ENCODE peak calls at places on chromosomes 12 and 14, in six cellular contexts. Z is AG04450, I is stomach, A is OCI-LY7, Q is cardiac muscle cell, H is glutamatergic neuron. S is an unnamed sample.

GRCh38 chr14:22333408-22334274 is 255.4 kb downstream of the DAD1 start:
- DNase-seq in Z (no peak), I (peak; percentile 30), A (no peak), Q (peak; percentile 50), H (no peak), S (no peak)

GRCh38 chr12:74482115-74482514 is 55.5 kb upstream of the ATXN7L3B start:
- DNase-seq in Z (no peak), I (no peak), A (no peak), Q (no peak), H (no peak), S (no peak)

GRCh38 chr12:121562484-121562883 is 18.3 kb downstream of the KDM2B start:
- DNase-seq in Z (no peak), I (no peak), A (peak; percentile 16), Q (no peak), H (no peak), S (no peak)

GRCh38 chr14:32808574-32809098 is 130.0 kb upstream of the NPAS3 start:
- DNase-seq in Z (no peak), I (no peak), A (no peak), Q (peak; percentile 53), H (no peak), S (no peak)

GRCh38 chr14:71856199-71856919 is 75.9 kb upstream of the RGS6 start:
- DNase-seq in Z (no peak), I (no peak), A (peak; percentile 84), Q (no peak), H (peak; percentile 27), S (no peak)

GRCh38 chr12:50659260-50659659 is 104.6 kb upstream of the ATF1 start:
- DNase-seq in Z (no peak), I (no peak), A (no peak), Q (no peak), H (no peak), S (no peak)

GRCh38 chr12:95412826-95413311 is 61.1 kb upstream of the METAP2 start:
- DNase-seq in Z (peak; percentile 84), I (no peak), A (no peak), Q (peak; percentile 87), H (no peak), S (no peak)

GRCh38 chr12:98456583-98457573 is 58.5 kb upstream of the TMPO start:
- DNase-seq in Z (no peak), I (peak; percentile 46), A (no peak), Q (peak; percentile 65), H (peak; percentile 42), S (peak; percentile 17)

GRCh38 chr14:102008891-102009290 is 44.5 kb downstream of the DYNC1H1 start:
- DNase-seq in Z (no peak), I (no peak), A (no peak), Q (no peak), H (peak; percentile 79), S (no peak)

GRCh38 chr12:1533205-1533601 is 61.2 kb downstream of the FBXL14 start:
- DNase-seq in Z (no peak), I (no peak), A (peak; percentile 78), Q (no peak), H (no peak), S (no peak)

GRCh38 chr14:31894351-31894750 is 182.8 kb upstream of the ARHGAP5 start:
- DNase-seq in Z (no peak), I (no peak), A (no peak), Q (no peak), H (no peak), S (no peak)

GRCh38 chr14:71236430-71236829 is 329.2 kb downstream of the PCNX1 start:
- DNase-seq in Z (no peak), I (no peak), A (no peak), Q (no peak), H (no peak), S (no peak)

GRCh38 chr14:95452176-95452889 is 64.1 kb downstream of the SYNE3 start:
- DNase-seq in Z (no peak), I (no peak), A (peak; percentile 61), Q (peak; percentile 25), H (no peak), S (no peak)

GRCh38 chr12:22729898-22730443 is 105.0 kb downstream of the ETNK1 start:
- DNase-seq in Z (peak; percentile 18), I (no peak), A (no peak), Q (peak; percentile 80), H (no peak), S (no peak)

GRCh38 chr14:50093496-50093895 is 22.9 kb downstream of the VCPKMT start:
- DNase-seq in Z (no peak), I (no peak), A (no peak), Q (no peak), H (no peak), S (no peak)

GRCh38 chr12:121453629-121454028 is 53.7 kb downstream of the RNF34 start:
- DNase-seq in Z (no peak), I (no peak), A (no peak), Q (no peak), H (no peak), S (no peak)

GRCh38 chr12:125132698-125133400 is 67.6 kb downstream of the AACS start:
- DNase-seq in Z (no peak), I (no peak), A (no peak), Q (no peak), H (no peak), S (no peak)

GRCh38 chr12:94150483-94151225 is 2.3 kb downstream of the PLXNC1 start:
- DNase-seq in Z (no peak), I (peak; percentile 31), A (no peak), Q (peak; percentile 23), H (peak; percentile 41), S (no peak)

GRCh38 chr14:105537580-105538474 is 11.4 kb downstream of the TMEM121 start:
- DNase-seq in Z (no peak), I (peak; percentile 78), A (peak; percentile 66), Q (peak; percentile 19), H (peak; percentile 56), S (peak; percentile 78)

GRCh38 chr12:55707841-55708694 is at the start of gene ITGA7:
- DNase-seq in Z (no peak), I (peak; percentile 74), A (peak; percentile 19), Q (no peak), H (peak; percentile 91), S (peak; percentile 83)

GRCh38 chr14:54737132-54737711 is 165.4 kb downstream of the GCH1 start:
- DNase-seq in Z (no peak), I (no peak), A (no peak), Q (peak; percentile 75), H (no peak), S (no peak)

GRCh38 chr12:72974954-72975555 is 702.9 kb downstream of the TRHDE start:
- DNase-seq in Z (no peak), I (no peak), A (no peak), Q (no peak), H (no peak), S (no peak)

GRCh38 chr12:106080111-106080732 is 58.5 kb downstream of the NUAK1 start:
- DNase-seq in Z (no peak), I (no peak), A (no peak), Q (peak; percentile 82), H (no peak), S (peak; percentile 30)

GRCh38 chr12:95784886-95785285 is 5.7 kb downstream of the NTN4 start:
- DNase-seq in Z (no peak), I (no peak), A (no peak), Q (no peak), H (no peak), S (no peak)

GRCh38 chr12:85951823-85952222 is 77.7 kb downstream of the NTS start:
- DNase-seq in Z (no peak), I (no peak), A (no peak), Q (peak; percentile 28), H (no peak), S (no peak)

GRCh38 chr12:85949253-85949652 is 75.2 kb downstream of the NTS start:
- DNase-seq in Z (no peak), I (no peak), A (no peak), Q (no peak), H (no peak), S (no peak)

DNA sequence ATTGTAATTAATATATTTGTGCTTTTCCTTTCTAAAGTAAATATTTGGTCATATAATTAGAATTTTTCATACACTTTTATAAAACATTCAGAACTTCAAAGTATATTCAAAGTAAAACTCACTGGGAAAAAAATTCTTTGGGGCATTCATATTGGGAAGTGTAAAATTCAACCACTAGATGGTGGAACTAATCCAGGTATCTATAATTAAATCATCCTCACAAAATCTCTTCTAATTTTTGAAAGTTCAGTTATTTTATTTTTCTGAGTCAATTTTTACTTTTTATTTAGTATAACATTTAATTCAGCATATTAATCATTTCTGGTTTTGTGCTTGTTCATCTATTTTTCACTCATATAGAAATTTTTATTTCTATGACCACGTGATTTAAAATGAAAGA is 81.0 kb downstream of the NTS start:
- DNase-seq in Z (no peak), I (no peak), A (no peak), Q (peak; percentile 23), H (no peak), S (no peak)
- TF ChIP-seq CTCF in Z (peak; percentile 25), I (no peak), A (peak; percentile 20), Q (peak; percentile 29), H (peak; percentile 44), S (peak; percentile 67)

GRCh38 chr14:60332046-60332399 is 83.0 kb downstream of the PPM1A start:
- DNase-seq in Z (no peak), I (no peak), A (no peak), Q (no peak), H (no peak), S (no peak)
- TF ChIP-seq CTCF in Z (no peak), I (no peak), A (peak; percentile 35), Q (no peak), H (no peak), S (no peak)

GRCh38 chr14:68012861-68013260 is 193.3 kb downstream of the RAD51B start:
- DNase-seq in Z (no peak), I (no peak), A (no peak), Q (no peak), H (no peak), S (no peak)

GRCh38 chr14:68011629-68012028 is 192.1 kb downstream of the RAD51B start:
- DNase-seq in Z (no peak), I (no peak), A (no peak), Q (peak; percentile 69), H (no peak), S (no peak)

GRCh38 chr14:68013326-68013725 is 193.7 kb downstream of the RAD51B start:
- DNase-seq in Z (no peak), I (no peak), A (no peak), Q (no peak), H (no peak), S (no peak)

DNA sequence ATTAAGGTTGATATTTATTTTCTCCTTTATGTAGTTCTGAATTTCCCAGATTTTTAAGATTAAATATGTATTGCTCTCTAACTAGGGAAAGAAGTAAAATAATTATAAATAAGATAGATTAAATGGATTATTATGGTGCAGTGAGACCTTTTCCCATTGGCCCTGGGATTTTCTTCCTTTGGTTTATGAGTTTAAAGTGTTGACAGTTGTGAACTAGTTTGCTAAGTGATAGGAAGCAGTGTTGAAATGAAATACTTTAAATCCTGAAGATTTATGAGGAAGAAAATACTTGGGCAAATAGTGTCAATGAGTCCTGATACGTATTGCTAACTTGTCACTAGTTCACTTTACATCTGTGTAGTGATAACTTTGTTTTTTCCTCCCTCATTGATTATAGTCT is 188.9 kb downstream of the RAD51B start:
- DNase-seq in Z (no peak), I (no peak), A (no peak), Q (no peak), H (no peak), S (no peak)
- TF ChIP-seq CTCF in Z (no peak), I (no peak), A (no peak), Q (no peak), H (no peak), S (no peak)

DNA sequence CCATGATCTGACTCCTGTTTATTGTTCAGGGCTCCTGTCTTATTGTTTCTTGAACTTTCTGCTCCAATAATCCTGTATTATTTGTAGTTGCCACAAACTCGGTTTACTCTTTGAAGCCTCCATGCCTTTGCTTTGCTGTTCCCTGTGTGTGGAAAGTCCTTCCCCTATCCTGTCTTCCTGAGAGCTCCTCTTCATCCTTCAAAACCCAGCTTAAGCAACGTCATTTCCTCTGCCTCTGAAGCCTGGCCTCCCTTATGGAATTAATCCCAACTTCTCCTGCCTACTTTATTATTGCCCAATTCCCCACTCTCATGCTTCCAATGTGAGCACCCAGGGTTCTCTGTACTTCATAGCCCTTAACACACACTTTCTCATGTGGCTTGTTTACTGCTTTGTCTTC is 766.2 kb downstream of the MED13L start:
- DNase-seq in Z (no peak), I (no peak), A (no peak), Q (no peak), H (no peak), S (no peak)
- TF ChIP-seq CTCF in Z (no peak), I (no peak), A (no peak), Q (no peak), H (no peak), S (no peak)

S was measured in neural crest cell.